ENCODE peak calls at places on chromosomes 11 and 22, in nine cellular contexts. One of them, this sample, is unnamed.

GRCh38 chr22:28243539-28243938 is 324.5 kb upstream of the PITPNB start:
- DNase-seq in Calu3: no peak
- DNase-seq in BJ: no peak
- DNase-seq in GM12864: no peak
- DNase-seq in adrenal gland: no peak
- DNase-seq in ovary: no peak
- DNase-seq in choroid plexus epithelial cell: peak
- DNase-seq in hepatocyte: no peak
- DNase-seq in AG09309: no peak
- DNase-seq in this sample: no peak

GRCh38 chr11:11025087-11025486 is 167.2 kb upstream of the ZBED5 start:
- DNase-seq in Calu3: no peak
- DNase-seq in BJ: no peak
- DNase-seq in GM12864: no peak
- DNase-seq in adrenal gland: no peak
- DNase-seq in ovary: no peak
- DNase-seq in choroid plexus epithelial cell: no peak
- DNase-seq in hepatocyte: no peak
- DNase-seq in AG09309: no peak
- DNase-seq in this sample: no peak

GRCh38 chr11:19055905-19056304 is 4.6 kb downstream of the MRGPRX2 start:
- DNase-seq in Calu3: no peak
- DNase-seq in BJ: no peak
- DNase-seq in GM12864: no peak
- DNase-seq in adrenal gland: no peak
- DNase-seq in ovary: no peak
- DNase-seq in choroid plexus epithelial cell: no peak
- DNase-seq in hepatocyte: no peak
- DNase-seq in AG09309: no peak
- DNase-seq in this sample: no peak

GRCh38 chr11:1763336-1763795 is 361 bp downstream of the CTSD start:
- DNase-seq in Calu3: no peak
- DNase-seq in BJ: no peak
- DNase-seq in GM12864: no peak
- DNase-seq in adrenal gland: no peak
- DNase-seq in ovary: no peak
- DNase-seq in choroid plexus epithelial cell: no peak
- DNase-seq in hepatocyte: no peak
- DNase-seq in AG09309: no peak
- DNase-seq in this sample: no peak

GRCh38 chr11:79052539-79052938 is 388.3 kb downstream of the TENM4 start:
- DNase-seq in Calu3: no peak
- DNase-seq in BJ: no peak
- DNase-seq in GM12864: no peak
- DNase-seq in adrenal gland: no peak
- DNase-seq in ovary: no peak
- DNase-seq in choroid plexus epithelial cell: peak
- DNase-seq in hepatocyte: no peak
- DNase-seq in AG09309: no peak
- DNase-seq in this sample: no peak

GRCh38 chr22:27213766-27214581 is 556.6 kb downstream of the MIAT start:
- DNase-seq in Calu3: no peak
- DNase-seq in BJ: no peak
- DNase-seq in GM12864: no peak
- DNase-seq in adrenal gland: no peak
- DNase-seq in ovary: peak
- DNase-seq in choroid plexus epithelial cell: peak
- DNase-seq in hepatocyte: no peak
- DNase-seq in AG09309: peak
- DNase-seq in this sample: no peak

GRCh38 chr11:72591785-72592490 is 82.3 kb downstream of the PDE2A start:
- DNase-seq in Calu3: no peak
- DNase-seq in BJ: no peak
- DNase-seq in GM12864: no peak
- DNase-seq in adrenal gland: no peak
- DNase-seq in ovary: no peak
- DNase-seq in choroid plexus epithelial cell: peak
- DNase-seq in hepatocyte: no peak
- DNase-seq in AG09309: no peak
- DNase-seq in this sample: no peak

GRCh38 chr11:9344046-9344680 is 29.8 kb upstream of the TMEM41B start:
- DNase-seq in Calu3: no peak
- DNase-seq in BJ: no peak
- DNase-seq in GM12864: no peak
- DNase-seq in adrenal gland: no peak
- DNase-seq in ovary: no peak
- DNase-seq in choroid plexus epithelial cell: no peak
- DNase-seq in hepatocyte: no peak
- DNase-seq in AG09309: no peak
- DNase-seq in this sample: peak

GRCh38 chr11:127866109-127866508 is 721.2 kb downstream of the ETS1 start:
- DNase-seq in Calu3: no peak
- DNase-seq in BJ: no peak
- DNase-seq in GM12864: no peak
- DNase-seq in adrenal gland: no peak
- DNase-seq in ovary: no peak
- DNase-seq in choroid plexus epithelial cell: no peak
- DNase-seq in hepatocyte: no peak
- DNase-seq in AG09309: no peak
- DNase-seq in this sample: no peak

GRCh38 chr11:13110145-13110544 is 101.0 kb downstream of the RASSF10 start:
- DNase-seq in Calu3: no peak
- DNase-seq in BJ: no peak
- DNase-seq in GM12864: no peak
- DNase-seq in adrenal gland: no peak
- DNase-seq in ovary: no peak
- DNase-seq in choroid plexus epithelial cell: no peak
- DNase-seq in hepatocyte: no peak
- DNase-seq in AG09309: no peak
- DNase-seq in this sample: no peak

GRCh38 chr22:29308791-29309262 is 2.4 kb downstream of the GAS2L1 start:
- DNase-seq in Calu3: no peak
- DNase-seq in BJ: no peak
- DNase-seq in GM12864: no peak
- DNase-seq in adrenal gland: no peak
- DNase-seq in ovary: no peak
- DNase-seq in choroid plexus epithelial cell: peak
- DNase-seq in hepatocyte: no peak
- DNase-seq in AG09309: peak
- DNase-seq in this sample: no peak

DNA sequence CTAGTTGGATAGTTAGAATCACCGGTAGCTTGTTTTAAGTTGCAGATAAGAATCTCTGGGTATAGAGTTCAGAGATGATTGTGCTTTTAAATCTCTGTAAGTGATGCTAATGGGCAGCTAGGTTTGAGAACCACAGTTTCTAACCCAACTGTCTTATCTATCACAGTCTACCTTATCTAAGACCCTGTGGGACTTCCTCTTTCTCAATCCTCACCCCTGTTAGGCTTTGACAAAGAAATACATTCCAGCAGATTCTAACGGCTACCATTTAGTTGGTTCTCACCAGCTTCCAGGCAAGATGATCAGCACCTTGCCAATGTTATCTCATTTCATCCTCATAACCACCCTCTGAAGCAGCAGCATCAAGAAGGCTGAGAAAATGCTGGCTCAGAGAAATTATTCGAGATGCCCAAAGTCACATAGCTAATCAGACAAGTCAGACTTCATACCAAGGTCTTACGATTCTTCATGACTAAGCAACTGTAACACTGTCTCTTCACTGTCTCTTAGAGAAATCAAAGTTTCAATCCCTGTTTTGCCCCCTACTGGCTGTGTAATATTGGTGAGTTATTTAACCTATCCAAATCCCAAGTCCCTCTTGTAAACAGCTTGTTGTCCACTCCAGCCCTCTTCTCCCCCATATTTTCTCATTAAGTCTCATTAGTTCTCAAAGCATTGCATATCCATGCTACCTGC is 192.4 kb upstream of the API5 start:
- DNase-seq in Calu3: no peak
- DNase-seq in BJ: no peak
- DNase-seq in GM12864: no peak
- DNase-seq in adrenal gland: no peak
- DNase-seq in ovary: no peak
- DNase-seq in choroid plexus epithelial cell: no peak
- DNase-seq in hepatocyte: no peak
- DNase-seq in AG09309: no peak
- DNase-seq in this sample: no peak
- TF ChIP-seq CTCF in Calu3: no peak
- TF ChIP-seq CTCF in BJ: no peak
- TF ChIP-seq CTCF in GM12864: peak
- TF ChIP-seq CTCF in adrenal gland: no peak
- TF ChIP-seq CTCF in ovary: no peak
- TF ChIP-seq CTCF in choroid plexus epithelial cell: no peak
- TF ChIP-seq CTCF in hepatocyte: no peak
- TF ChIP-seq CTCF in AG09309: no peak
- TF ChIP-seq CTCF in this sample: no peak

DNA sequence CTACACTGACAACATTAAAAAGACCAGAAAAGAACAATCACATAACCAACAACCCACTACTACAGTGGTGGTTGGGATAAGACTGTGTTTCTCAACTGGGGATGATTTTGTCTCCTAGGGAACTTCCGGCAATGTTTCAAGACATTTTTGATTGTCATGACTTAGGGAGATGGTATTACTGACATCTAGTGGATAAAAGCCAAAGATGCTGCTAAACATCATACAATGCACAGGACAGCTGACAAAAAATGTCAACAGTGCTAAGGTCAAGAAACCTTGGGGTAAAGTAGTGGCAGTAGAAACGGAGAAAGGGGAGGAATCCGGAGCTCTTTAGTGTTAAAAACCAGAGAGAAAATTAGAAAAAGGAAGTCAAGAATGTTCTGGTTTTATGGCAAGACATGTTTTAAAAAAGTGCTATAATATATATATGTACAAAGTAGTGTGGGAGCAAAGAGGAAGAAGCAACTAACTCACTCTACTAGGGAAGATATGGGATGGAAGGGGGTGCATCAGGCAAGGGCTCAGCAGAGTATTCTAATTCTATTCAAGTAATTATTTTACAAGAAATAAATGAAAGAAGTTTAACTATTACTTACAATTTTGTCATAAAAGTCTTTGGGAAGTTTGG is 37.2 kb downstream of the CKAP5 start:
- DNase-seq in Calu3: no peak
- DNase-seq in BJ: no peak
- DNase-seq in GM12864: no peak
- DNase-seq in adrenal gland: no peak
- DNase-seq in ovary: no peak
- DNase-seq in choroid plexus epithelial cell: peak
- DNase-seq in hepatocyte: peak
- DNase-seq in AG09309: peak
- DNase-seq in this sample: no peak
- TF ChIP-seq CTCF in Calu3: no peak
- TF ChIP-seq CTCF in BJ: peak
- TF ChIP-seq CTCF in GM12864: peak
- TF ChIP-seq CTCF in adrenal gland: no peak
- TF ChIP-seq CTCF in ovary: no peak
- TF ChIP-seq CTCF in choroid plexus epithelial cell: peak
- TF ChIP-seq CTCF in hepatocyte: peak
- TF ChIP-seq CTCF in AG09309: peak
- TF ChIP-seq CTCF in this sample: peak

GRCh38 chr11:7974668-7975067 is 9.4 kb upstream of the NLRP10 start:
- DNase-seq in Calu3: no peak
- DNase-seq in BJ: no peak
- DNase-seq in GM12864: no peak
- DNase-seq in adrenal gland: no peak
- DNase-seq in ovary: no peak
- DNase-seq in choroid plexus epithelial cell: no peak
- DNase-seq in hepatocyte: no peak
- DNase-seq in AG09309: no peak
- DNase-seq in this sample: no peak
- TF ChIP-seq CTCF in Calu3: no peak
- TF ChIP-seq CTCF in BJ: no peak
- TF ChIP-seq CTCF in GM12864: no peak
- TF ChIP-seq CTCF in adrenal gland: no peak
- TF ChIP-seq CTCF in ovary: no peak
- TF ChIP-seq CTCF in choroid plexus epithelial cell: no peak
- TF ChIP-seq CTCF in hepatocyte: no peak
- TF ChIP-seq CTCF in AG09309: no peak
- TF ChIP-seq CTCF in this sample: no peak

GRCh38 chr22:48944756-48945620 is 882.7 kb downstream of the BRD1 start:
- DNase-seq in Calu3: no peak
- DNase-seq in BJ: no peak
- DNase-seq in GM12864: no peak
- DNase-seq in adrenal gland: no peak
- DNase-seq in ovary: no peak
- DNase-seq in choroid plexus epithelial cell: no peak
- DNase-seq in hepatocyte: no peak
- DNase-seq in AG09309: no peak
- DNase-seq in this sample: no peak

GRCh38 chr22:48941903-48942625 is 885.6 kb downstream of the BRD1 start:
- DNase-seq in Calu3: no peak
- DNase-seq in BJ: no peak
- DNase-seq in GM12864: no peak
- DNase-seq in adrenal gland: no peak
- DNase-seq in ovary: no peak
- DNase-seq in choroid plexus epithelial cell: no peak
- DNase-seq in hepatocyte: no peak
- DNase-seq in AG09309: no peak
- DNase-seq in this sample: no peak

GRCh38 chr22:48944433-48944755 is 883.3 kb downstream of the BRD1 start:
- DNase-seq in Calu3: no peak
- DNase-seq in BJ: no peak
- DNase-seq in GM12864: no peak
- DNase-seq in adrenal gland: no peak
- DNase-seq in ovary: no peak
- DNase-seq in choroid plexus epithelial cell: no peak
- DNase-seq in hepatocyte: no peak
- DNase-seq in AG09309: no peak
- DNase-seq in this sample: no peak

GRCh38 chr22:48942698-48943566 is 884.7 kb downstream of the BRD1 start:
- DNase-seq in Calu3: no peak
- DNase-seq in BJ: no peak
- DNase-seq in GM12864: no peak
- DNase-seq in adrenal gland: no peak
- DNase-seq in ovary: no peak
- DNase-seq in choroid plexus epithelial cell: no peak
- DNase-seq in hepatocyte: no peak
- DNase-seq in AG09309: no peak
- DNase-seq in this sample: no peak

DNA sequence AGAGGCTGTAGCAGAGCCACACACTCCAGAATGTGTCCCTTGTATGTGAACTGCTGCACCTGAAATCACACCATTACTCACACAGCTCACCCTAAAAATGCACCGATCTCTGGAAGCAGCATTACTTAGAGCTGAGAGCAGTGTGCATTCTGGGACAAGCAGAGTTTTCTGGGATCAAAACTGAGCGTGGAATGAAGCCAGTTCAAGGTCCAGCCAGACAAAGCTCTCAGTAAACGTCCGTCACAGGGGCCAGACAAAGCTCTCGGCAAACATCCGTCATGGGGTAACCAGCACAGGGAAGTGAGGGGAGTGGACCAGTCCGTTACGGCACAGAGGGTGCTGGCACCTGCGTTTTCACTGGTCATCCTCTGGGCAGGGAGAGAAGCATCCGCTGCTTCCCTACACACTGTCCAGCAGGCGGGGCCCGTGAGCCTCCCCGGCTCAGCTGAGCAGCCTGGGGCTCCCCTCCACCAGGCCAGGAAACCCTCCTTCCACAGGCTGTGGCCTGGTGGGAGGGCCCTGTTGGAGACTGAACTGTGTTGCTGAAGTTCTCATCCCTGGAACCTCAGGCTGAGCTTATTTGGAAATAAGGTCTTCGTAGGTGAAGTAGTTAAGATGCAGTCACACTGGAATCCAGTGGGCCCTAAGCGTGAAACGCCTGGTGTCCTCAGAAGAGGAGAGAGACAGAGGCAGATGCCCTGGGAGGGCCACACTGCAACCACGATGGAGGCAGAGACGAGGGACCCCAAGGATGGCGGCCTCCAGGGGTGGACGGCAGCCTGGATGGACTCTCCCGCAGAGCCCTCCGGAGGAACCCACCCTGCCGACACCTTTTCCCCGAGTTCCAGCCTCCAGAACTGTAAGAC is 883.9 kb downstream of the BRD1 start:
- DNase-seq in Calu3: no peak
- DNase-seq in BJ: no peak
- DNase-seq in GM12864: no peak
- DNase-seq in adrenal gland: no peak
- DNase-seq in ovary: no peak
- DNase-seq in choroid plexus epithelial cell: no peak
- DNase-seq in hepatocyte: peak
- DNase-seq in AG09309: no peak
- DNase-seq in this sample: no peak
- TF ChIP-seq CTCF in Calu3: no peak
- TF ChIP-seq CTCF in BJ: no peak
- TF ChIP-seq CTCF in GM12864: peak
- TF ChIP-seq CTCF in adrenal gland: no peak
- TF ChIP-seq CTCF in ovary: no peak
- TF ChIP-seq CTCF in choroid plexus epithelial cell: no peak
- TF ChIP-seq CTCF in hepatocyte: peak
- TF ChIP-seq CTCF in AG09309: no peak
- TF ChIP-seq CTCF in this sample: no peak